ENCODE peak calls at places on chromosomes 16 and 17, in six cellular contexts. V is body of pancreas, J is left lung, W is dorsolateral prefrontal cortex, F is prostate gland, R is left ventricle myocardium inferior. Y is an unnamed sample. For H3K27me3, the result is how much of the 10 kb centered on the place peaks cover.

GRCh38 chr17:57366177-57366557 is 109.8 kb downstream of the MSI2 start:
- DNase-seq in V (no peak), J (no peak), W (no peak), F (no peak), R (no peak), Y (no peak)

GRCh38 chr17:31494259-31495048 is 103.0 kb downstream of the RAB11FIP4 start:
- DNase-seq in V (no peak), J (no peak), W (no peak), F (no peak), R (no peak), Y (no peak)

GRCh38 chr17:17849863-17850373 is 13.1 kb upstream of the SREBF1 start:
- DNase-seq in V (no peak), J (peak), W (no peak), F (no peak), R (peak), Y (no peak)

GRCh38 chr17:82929676-82930042 is 89.8 kb upstream of the ZNF750 start:
- DNase-seq in V (no peak), J (no peak), W (peak), F (no peak), R (peak), Y (no peak)

GRCh38 chr16:30896890-30897730 is 696 bp downstream of the CTF1 start:
- DNase-seq in V (peak), J (peak), W (peak), F (peak), R (peak), Y (peak)

GRCh38 chr16:86362155-86362849 is 148.0 kb upstream of the FOXF1 start:
- DNase-seq in V (no peak), J (no peak), W (no peak), F (no peak), R (no peak), Y (no peak)

GRCh38 chr17:27569257-27569722 is 61.7 kb upstream of the LGALS9 start:
- DNase-seq in V (peak), J (no peak), W (no peak), F (no peak), R (no peak), Y (no peak)

GRCh38 chr17:38701504-38702165 is 3.4 kb upstream of the MLLT6 start:
- DNase-seq in V (peak), J (no peak), W (no peak), F (no peak), R (no peak), Y (no peak)

GRCh38 chr17:596763-597644 is 117.6 kb downstream of the VPS53 start:
- DNase-seq in V (no peak), J (no peak), W (no peak), F (no peak), R (no peak), Y (no peak)

GRCh38 chr17:48074322-48075054 is 26.3 kb downstream of the NFE2L1 start:
- DNase-seq in V (peak), J (peak), W (peak), F (peak), R (peak), Y (no peak)

GRCh38 chr17:332023-332422 is 20.6 kb downstream of the RPH3AL start:
- DNase-seq in V (peak), J (no peak), W (peak), F (no peak), R (no peak), Y (no peak)

GRCh38 chr16:11258553-11259287 is 2.7 kb upstream of the SOCS1 start:
- DNase-seq in V (peak), J (no peak), W (peak), F (no peak), R (peak), Y (no peak)

GRCh38 chr16:55179858-55180585 is 144.0 kb upstream of the IRX6 start:
- DNase-seq in V (no peak), J (peak), W (no peak), F (no peak), R (no peak), Y (no peak)

GRCh38 chr16:841455-842060 is 41.0 kb upstream of the GNG13 start:
- DNase-seq in V (no peak), J (no peak), W (no peak), F (no peak), R (no peak), Y (no peak)

GRCh38 chr17:72022328-72022727 is 98.5 kb upstream of the SOX9 start:
- DNase-seq in V (no peak), J (no peak), W (no peak), F (no peak), R (no peak), Y (no peak)

GRCh38 chr17:282000-282911 is 70.4 kb downstream of the RPH3AL start:
- DNase-seq in V (no peak), J (no peak), W (peak), F (no peak), R (no peak), Y (no peak)

GRCh38 chr17:45440161-45440859 is 7.6 kb upstream of the ARHGAP27 start:
- DNase-seq in V (no peak), J (no peak), W (no peak), F (peak), R (no peak), Y (no peak)

GRCh38 chr17:83179378-83179777 is 100.0 kb downstream of the METRNL start:
- DNase-seq in V (peak), J (no peak), W (peak), F (no peak), R (no peak), Y (no peak)

GRCh38 chr16:66742409-66742808 is 9.0 kb downstream of the DYNC1LI2 start:
- DNase-seq in V (no peak), J (no peak), W (no peak), F (no peak), R (no peak), Y (no peak)

GRCh38 chr16:52386694-52387093 is 160.2 kb downstream of the TOX3 start:
- DNase-seq in V (no peak), J (no peak), W (no peak), F (no peak), R (no peak), Y (no peak)

GRCh38 chr17:4449736-4450135 is 16.0 kb downstream of the SPNS3 start:
- DNase-seq in V (no peak), J (peak), W (no peak), F (no peak), R (no peak), Y (no peak)

GRCh38 chr17:72502940-72503341 is 382.1 kb downstream of the SOX9 start:
- DNase-seq in V (no peak), J (no peak), W (no peak), F (no peak), R (no peak), Y (peak)

GRCh38 chr17:81354944-81355327 is 40.3 kb upstream of the BAHCC1 start:
- DNase-seq in V (peak), J (no peak), W (no peak), F (no peak), R (no peak), Y (no peak)

GRCh38 chr16:86910821-86911220 is 332.5 kb downstream of the FOXL1 start:
- DNase-seq in V (no peak), J (no peak), W (peak), F (no peak), R (no peak), Y (no peak)

GRCh38 chr16:1356061-1356900 is 4.5 kb downstream of the GNPTG start:
- DNase-seq in V (no peak), J (no peak), W (no peak), F (no peak), R (no peak), Y (no peak)

GRCh38 chr17:37261286-37261685 is 114.5 kb upstream of the C17orf78 start:
- DNase-seq in V (no peak), J (no peak), W (no peak), F (no peak), R (no peak), Y (no peak)
- H3K4me3 ChIP-seq in V (no peak), J (no peak), W (no peak), F (no peak), R (no peak), Y (no peak)

GRCh38 chr17:33299115-33299514 is 6.0 kb upstream of the ASIC2 start:
- DNase-seq in V (no peak), J (no peak), W (no peak), F (no peak), R (no peak), Y (no peak)
- TF ChIP-seq CTCF in V (no peak), J (no peak), W (no peak), F (no peak), R (no peak), Y (no peak)

GRCh38 chr16:89052191-89052787 is 41.4 kb upstream of the ACSF3 start:
- DNase-seq in V (no peak), J (no peak), W (no peak), F (peak), R (no peak), Y (no peak)

GRCh38 chr16:89054261-89054661 is 39.4 kb upstream of the ACSF3 start:
- DNase-seq in V (no peak), J (no peak), W (no peak), F (no peak), R (no peak), Y (no peak)

GRCh38 chr16:89052824-89053724 is 40.6 kb upstream of the ACSF3 start:
- DNase-seq in V (no peak), J (peak), W (peak), F (peak), R (no peak), Y (no peak)

GRCh38 chr16:89054714-89055113 is 38.9 kb upstream of the ACSF3 start:
- DNase-seq in V (no peak), J (no peak), W (no peak), F (no peak), R (no peak), Y (no peak)

GRCh38 chr16:89053725-89054029 is 40.0 kb upstream of the ACSF3 start:
- DNase-seq in V (no peak), J (no peak), W (no peak), F (no peak), R (no peak), Y (no peak)
- H3K27me3 ChIP-seq in V (under half), J (half or more), W (under half), F (under half), R (half or more), Y (under half)

GRCh38 chr17:7705269-7706255 is 560 bp downstream of the EFNB3 start:
- DNase-seq in V (no peak), J (no peak), W (no peak), F (no peak), R (no peak), Y (no peak)
- H3K4me3 ChIP-seq in V (peak), J (peak), W (peak), F (peak), R (peak), Y (peak)

DNA sequence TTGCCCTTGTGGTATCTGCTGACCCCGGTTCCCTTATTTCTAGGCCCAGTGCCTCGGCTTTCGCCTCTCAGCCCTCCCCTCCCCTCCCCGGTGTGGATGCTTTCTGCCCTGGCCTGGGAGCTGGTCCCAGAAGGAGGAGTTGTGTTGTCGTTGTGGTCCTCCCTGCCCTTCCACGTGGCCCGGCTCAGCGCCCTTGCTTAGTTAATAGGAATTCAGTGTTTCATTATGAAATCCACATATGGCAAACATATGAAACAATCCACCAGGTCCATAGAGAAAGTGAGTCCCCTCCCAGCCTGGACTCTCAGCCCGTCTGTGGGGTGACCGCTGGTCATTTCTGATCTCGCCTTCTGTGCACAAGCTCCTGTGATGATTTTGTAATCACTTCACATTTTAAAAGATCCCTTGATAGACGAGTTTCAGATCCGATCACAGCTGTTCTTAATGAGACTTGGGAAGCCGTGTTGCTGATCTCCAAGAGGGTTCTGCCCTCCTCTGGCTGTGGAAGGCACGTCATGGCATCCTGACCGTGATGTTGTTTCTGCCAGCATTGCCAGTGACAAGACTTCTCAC is 112.1 kb downstream of the BANP start:
- DNase-seq in V (no peak), J (peak), W (no peak), F (no peak), R (peak), Y (peak)
- TF ChIP-seq CTCF in V (no peak), J (no peak), W (peak), F (no peak), R (peak), Y (peak)

GRCh38 chr16:57348361-57348760 is 10.2 kb upstream of the CCL22 start:
- DNase-seq in V (no peak), J (no peak), W (no peak), F (no peak), R (no peak), Y (no peak)

GRCh38 chr16:57345021-57345420 is 13.6 kb upstream of the CCL22 start:
- DNase-seq in V (no peak), J (no peak), W (no peak), F (no peak), R (no peak), Y (no peak)

GRCh38 chr16:57343131-57343731 is 15.4 kb upstream of the CCL22 start:
- DNase-seq in V (no peak), J (no peak), W (no peak), F (no peak), R (no peak), Y (no peak)

GRCh38 chr16:57347858-57348257 is 10.7 kb upstream of the CCL22 start:
- DNase-seq in V (no peak), J (no peak), W (no peak), F (no peak), R (no peak), Y (no peak)

DNA sequence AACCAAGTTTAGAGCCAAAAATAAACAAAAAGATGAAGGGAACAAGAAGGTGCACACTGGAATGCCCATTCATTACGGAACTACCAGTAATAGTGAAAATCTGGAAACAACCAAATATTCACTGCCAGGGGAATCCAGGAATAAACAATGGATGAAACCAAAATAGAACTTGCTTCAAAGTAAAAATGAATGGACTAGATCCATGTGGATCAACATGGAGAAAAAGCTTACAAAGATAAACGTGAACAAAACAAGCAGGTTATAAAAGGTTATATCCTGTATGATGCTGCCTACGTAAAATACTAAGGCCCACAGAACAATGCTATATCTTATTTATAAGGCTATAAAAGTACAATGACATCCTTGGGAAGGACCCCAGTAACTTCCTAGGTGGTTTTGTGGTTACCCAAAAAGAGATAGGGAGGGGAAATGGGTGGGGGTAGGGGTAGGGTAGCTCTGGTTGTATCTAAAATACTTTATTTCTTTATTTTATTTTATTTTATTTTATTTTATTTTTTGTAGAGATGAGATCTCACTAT is 12.8 kb upstream of the CCL22 start:
- DNase-seq in V (no peak), J (no peak), W (no peak), F (no peak), R (no peak), Y (no peak)
- H3K27me3 ChIP-seq in V (under half), J (under half), W (under half), F (under half), R (under half), Y (under half)